ENCODE peak calls at places on chromosomes 4 and X, in five cellular contexts. C is GM23248; L is right cardiac atrium; O is heart left ventricle; K is CD4-positive, alpha-beta T cell. A is an unnamed sample.

GRCh38 chr4:15864771-15865566 is 73.6 kb downstream of the FGFBP1 start:
- DNase-seq in C (no peak), L (no peak), O (no peak), K (no peak), A (no peak)

GRCh38 chrX:24347871-24348270 is 12.6 kb upstream of the SUPT20HL1 start:
- DNase-seq in C (no peak), L (no peak), O (no peak), K (no peak), A (no peak)

GRCh38 chr4:8559524-8560264 is 20.5 kb upstream of the GPR78 start:
- DNase-seq in C (no peak), L (no peak), O (no peak), K (no peak), A (no peak)

GRCh38 chr4:8537041-8537461 is 43.1 kb upstream of the GPR78 start:
- DNase-seq in C (peak), L (no peak), O (no peak), K (no peak), A (peak)

GRCh38 chr4:138576684-138577083 is 334.5 kb upstream of the SLC7A11 start:
- DNase-seq in C (peak), L (no peak), O (no peak), K (no peak), A (no peak)

GRCh38 chr4:56296449-56296990 is 90.8 kb downstream of the AASDH start:
- DNase-seq in C (no peak), L (no peak), O (no peak), K (no peak), A (no peak)

GRCh38 chr4:112517067-112517588 is 1.1 kb upstream of the NEUROG2 start:
- DNase-seq in C (no peak), L (no peak), O (no peak), K (no peak), A (no peak)

GRCh38 chr4:2359591-2360390 is 58.7 kb downstream of the ZFYVE28 start:
- DNase-seq in C (no peak), L (no peak), O (no peak), K (no peak), A (no peak)

GRCh38 chrX:5242091-5242790 is 986.4 kb downstream of the NLGN4X start:
- DNase-seq in C (no peak), L (no peak), O (no peak), K (no peak), A (no peak)

GRCh38 chr4:151218343-151218742 is 58.6 kb upstream of the PRSS48 start:
- DNase-seq in C (peak), L (no peak), O (no peak), K (no peak), A (no peak)

GRCh38 chr4:24262616-24263015 is 321.7 kb downstream of the DHX15 start:
- DNase-seq in C (no peak), L (no peak), O (no peak), K (no peak), A (no peak)

GRCh38 chr4:125315571-125316390 is 1.0 kb downstream of the FAT4 start:
- DNase-seq in C (peak), L (peak), O (peak), K (no peak), A (peak)

GRCh38 chrX:129115104-129115503 is 408.2 kb downstream of the SMARCA1 start:
- DNase-seq in C (peak), L (no peak), O (no peak), K (no peak), A (no peak)

GRCh38 chrX:48726596-48726995 is 30.1 kb downstream of the SUV39H1 start:
- DNase-seq in C (no peak), L (no peak), O (no peak), K (no peak), A (no peak)

GRCh38 chr4:16544251-16544721 is 318.0 kb upstream of the TAPT1 start:
- DNase-seq in C (peak), L (peak), O (peak), K (no peak), A (no peak)

GRCh38 chr4:121597346-121597934 is 99.3 kb downstream of the ANXA5 start:
- DNase-seq in C (peak), L (no peak), O (no peak), K (no peak), A (no peak)

GRCh38 chr4:1337376-1337831 is 9.6 kb upstream of the UVSSA start:
- DNase-seq in C (peak), L (peak), O (no peak), K (peak), A (no peak)

GRCh38 chr4:118985170-118986000 is 96.7 kb downstream of the SYNPO2 start:
- DNase-seq in C (no peak), L (no peak), O (no peak), K (no peak), A (peak)

GRCh38 chr4:131644619-131645018 is 1504.5 kb upstream of the PCDH10 start:
- DNase-seq in C (no peak), L (no peak), O (no peak), K (no peak), A (no peak)

GRCh38 chr4:19944806-19945205 is 306.9 kb upstream of the SLIT2 start:
- DNase-seq in C (no peak), L (peak), O (no peak), K (no peak), A (no peak)

GRCh38 chr4:3399277-3400194 is 42.2 kb upstream of the HGFAC start:
- DNase-seq in C (peak), L (no peak), O (no peak), K (no peak), A (peak)

GRCh38 chrX:115423091-115423490 is 133.6 kb downstream of the LUZP4 start:
- DNase-seq in C (no peak), L (no peak), O (no peak), K (no peak), A (no peak)
- H3K27ac ChIP-seq in C (no peak), L (no peak), O (no peak), K (no peak), A (no peak)

GRCh38 chr4:153541426-153542096 is 75.4 kb downstream of the TMEM131L start:
- DNase-seq in C (peak), L (no peak), O (no peak), K (no peak), A (no peak)
- H3K27ac ChIP-seq in C (peak), L (no peak), O (no peak), K (no peak), A (peak)

DNA sequence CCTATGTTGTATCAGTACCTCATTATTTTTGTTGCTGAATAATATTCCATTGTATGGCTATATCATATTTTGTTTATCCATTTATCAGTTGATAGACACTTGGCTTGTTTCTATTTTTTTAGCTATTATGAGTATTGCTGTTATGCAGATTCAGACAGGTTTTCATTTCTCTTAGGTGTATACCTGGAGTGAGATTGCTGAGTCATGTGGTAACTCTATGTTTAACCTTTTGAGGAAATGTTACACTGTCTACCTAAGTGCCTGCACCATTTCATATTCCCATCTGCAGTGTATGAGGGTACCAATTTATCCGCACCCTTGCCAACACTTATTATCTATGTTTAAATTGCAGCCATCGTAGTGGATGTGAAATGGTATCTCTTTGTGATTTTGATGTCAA is 43.0 kb upstream of the SH3RF1 start:
- DNase-seq in C (no peak), L (no peak), O (no peak), K (no peak), A (no peak)
- H3K27ac ChIP-seq in C (no peak), L (no peak), O (no peak), K (no peak), A (no peak)

GRCh38 chr4:159358226-159358625 is 255.3 kb downstream of the RAPGEF2 start:
- DNase-seq in C (peak), L (no peak), O (no peak), K (no peak), A (no peak)
- H3K27ac ChIP-seq in C (peak), L (peak), O (peak), K (no peak), A (no peak)

DNA sequence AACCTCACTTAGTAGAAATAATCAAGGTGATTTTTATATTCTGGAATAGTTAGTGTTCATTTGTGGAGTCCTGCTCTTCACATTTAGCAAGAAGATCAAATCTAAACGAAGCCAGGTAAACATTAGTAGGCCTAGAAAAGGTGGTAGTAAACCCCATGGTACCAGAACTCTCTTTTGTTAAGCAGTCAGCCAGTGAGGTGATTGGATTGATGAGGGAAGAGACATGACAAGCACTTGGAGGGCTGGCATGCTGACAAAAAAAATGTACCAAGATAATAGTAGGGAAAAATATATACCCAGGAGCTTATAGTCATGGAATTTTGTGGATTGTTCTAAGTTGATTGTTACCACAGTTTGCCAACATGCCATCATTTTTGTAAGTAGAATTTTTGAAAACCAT is 163.8 kb downstream of the BANK1 start:
- DNase-seq in C (peak), L (no peak), O (no peak), K (no peak), A (no peak)
- H3K27ac ChIP-seq in C (no peak), L (no peak), O (no peak), K (no peak), A (no peak)